ENCODE peak calls at places on chromosomes 4 and X, in ten cellular contexts. I, Q, H, P, V, R, N, A, W and O are unnamed samples.
A peak's percentile ranks its signal among the peaks of the same experiment; 100 is the strongest.

GRCh38 chrX:153763298-153763932 is 634 bp upstream of the PLXNB3 start:
- DNase-seq in I (no peak), Q (no peak), H (no peak), P (no peak), V (no peak), R (no peak), N (no peak), A (no peak), W (no peak), O (no peak)

GRCh38 chrX:136030357-136031225 is 45.4 kb downstream of the SLC9A6 start:
- DNase-seq in I (no peak), Q (peak; percentile 3), H (no peak), P (no peak), V (no peak), R (peak; percentile 85), N (peak; percentile 39), A (no peak), W (no peak), O (peak; percentile 70)

GRCh38 chrX:119706616-119707015 is 13.6 kb upstream of the SEPTIN6 start:
- DNase-seq in I (no peak), Q (no peak), H (no peak), P (no peak), V (no peak), R (no peak), N (no peak), A (no peak), W (no peak), O (no peak)

GRCh38 chr4:8343051-8343966 is 73.8 kb downstream of the HTRA3 start:
- DNase-seq in I (no peak), Q (no peak), H (no peak), P (no peak), V (no peak), R (no peak), N (no peak), A (peak; percentile 83), W (no peak), O (no peak)

GRCh38 chr4:10109995-10110670 is 6.5 kb downstream of the WDR1 start:
- DNase-seq in I (no peak), Q (no peak), H (no peak), P (no peak), V (no peak), R (no peak), N (no peak), A (no peak), W (no peak), O (no peak)

GRCh38 chrX:97740886-97741285 is 857.2 kb downstream of the RPA4 start:
- DNase-seq in I (no peak), Q (no peak), H (no peak), P (no peak), V (no peak), R (no peak), N (no peak), A (no peak), W (no peak), O (no peak)

GRCh38 chr4:155588437-155588836 is 78.2 kb upstream of the GUCY1A1 start:
- DNase-seq in I (no peak), Q (no peak), H (no peak), P (no peak), V (no peak), R (no peak), N (no peak), A (no peak), W (no peak), O (no peak)

GRCh38 chrX:123720486-123720885 is 12.4 kb downstream of the THOC2 start:
- DNase-seq in I (no peak), Q (no peak), H (no peak), P (no peak), V (no peak), R (no peak), N (no peak), A (no peak), W (no peak), O (no peak)

GRCh38 chr4:53068755-53069154 is 206.6 kb downstream of the RASL11B start:
- DNase-seq in I (no peak), Q (no peak), H (no peak), P (no peak), V (no peak), R (peak; percentile 46), N (peak; percentile 11), A (no peak), W (no peak), O (peak; percentile 69)

GRCh38 chrX:120274145-120274544 is 23.5 kb downstream of the ZBTB33 start:
- DNase-seq in I (no peak), Q (no peak), H (no peak), P (no peak), V (no peak), R (no peak), N (no peak), A (no peak), W (no peak), O (no peak)